ENCODE peak calls at places on chromosomes 11 and 22, in eight cellular contexts. H is kidney, G is fibroblast of the aortic adventitia, Q is AG04450, C is brain microvascular endothelial cell, Z is transverse colon, O is fibroblast of lung, B is spleen. P is an unnamed sample.

GRCh38 chr11:121575250-121575962 is 122.6 kb upstream of the SORL1-AS1 start:
- DNase-seq in H (peak), G (no peak), Q (peak), C (peak), Z (peak), O (peak), B (peak), P (peak)

GRCh38 chr11:26276798-26277424 is 55.0 kb upstream of the ANO3 start:
- DNase-seq in H (no peak), G (peak), Q (peak), C (peak), Z (peak), O (peak), B (no peak), P (peak)

GRCh38 chr11:3223932-3224729 is 5.5 kb upstream of the MRGPRG start:
- DNase-seq in H (no peak), G (no peak), Q (no peak), C (no peak), Z (no peak), O (no peak), B (peak), P (no peak)

GRCh38 chr22:43833286-43834240 is 21.5 kb upstream of the EFCAB6 start:
- DNase-seq in H (peak), G (no peak), Q (no peak), C (no peak), Z (no peak), O (no peak), B (peak), P (no peak)

GRCh38 chr22:38872831-38873248 is 824 bp upstream of the CBX6 start:
- DNase-seq in H (peak), G (peak), Q (no peak), C (no peak), Z (peak), O (peak), B (peak), P (no peak)

GRCh38 chr11:118277312-118277711 is 13.2 kb upstream of the MPZL2 start:
- DNase-seq in H (no peak), G (peak), Q (no peak), C (no peak), Z (no peak), O (peak), B (no peak), P (peak)

GRCh38 chr11:128686745-128687177 is 7.1 kb upstream of the FLI1 start:
- DNase-seq in H (peak), G (peak), Q (no peak), C (peak), Z (peak), O (peak), B (peak), P (peak)

GRCh38 chr11:3200388-3201111 is 18.1 kb downstream of the MRGPRG start:
- DNase-seq in H (no peak), G (no peak), Q (no peak), C (no peak), Z (peak), O (no peak), B (no peak), P (no peak)

GRCh38 chr11:100741866-100742625 is 55.0 kb downstream of the ARHGAP42 start:
- DNase-seq in H (no peak), G (no peak), Q (no peak), C (no peak), Z (no peak), O (peak), B (no peak), P (no peak)

GRCh38 chr11:91433284-91434010 is 791.2 kb upstream of the FAT3 start:
- DNase-seq in H (no peak), G (no peak), Q (no peak), C (peak), Z (no peak), O (peak), B (no peak), P (no peak)

GRCh38 chr11:877565-877964 is 33.0 kb downstream of the CHID1 start:
- DNase-seq in H (no peak), G (no peak), Q (no peak), C (no peak), Z (no peak), O (no peak), B (no peak), P (peak)

GRCh38 chr11:61080526-61080925 is 21.8 kb upstream of the CD5 start:
- DNase-seq in H (no peak), G (no peak), Q (no peak), C (no peak), Z (no peak), O (no peak), B (no peak), P (no peak)

GRCh38 chr11:10855295-10855694 is 2.6 kb downstream of the ZBED5 start:
- DNase-seq in H (no peak), G (no peak), Q (no peak), C (no peak), Z (no peak), O (no peak), B (no peak), P (no peak)

GRCh38 chr11:34624069-34624468 is 3.2 kb downstream of the EHF start:
- DNase-seq in H (no peak), G (no peak), Q (no peak), C (no peak), Z (peak), O (no peak), B (peak), P (peak)

GRCh38 chr22:36293606-36294292 is 40.8 kb downstream of the APOL1 start:
- DNase-seq in H (peak), G (no peak), Q (no peak), C (no peak), Z (no peak), O (no peak), B (peak), P (no peak)

GRCh38 chr11:68536706-68537105 is 76.2 kb downstream of the PPP6R3 start:
- DNase-seq in H (no peak), G (no peak), Q (no peak), C (no peak), Z (no peak), O (no peak), B (no peak), P (no peak)

GRCh38 chr11:68538025-68538424 is 77.5 kb downstream of the PPP6R3 start:
- DNase-seq in H (no peak), G (no peak), Q (no peak), C (no peak), Z (no peak), O (no peak), B (no peak), P (no peak)

GRCh38 chr11:68542617-68543016 is 82.1 kb downstream of the PPP6R3 start:
- DNase-seq in H (no peak), G (peak), Q (peak), C (peak), Z (no peak), O (peak), B (no peak), P (no peak)

GRCh38 chr11:68541983-68542382 is 81.4 kb downstream of the PPP6R3 start:
- DNase-seq in H (no peak), G (no peak), Q (no peak), C (no peak), Z (no peak), O (peak), B (no peak), P (no peak)

DNA sequence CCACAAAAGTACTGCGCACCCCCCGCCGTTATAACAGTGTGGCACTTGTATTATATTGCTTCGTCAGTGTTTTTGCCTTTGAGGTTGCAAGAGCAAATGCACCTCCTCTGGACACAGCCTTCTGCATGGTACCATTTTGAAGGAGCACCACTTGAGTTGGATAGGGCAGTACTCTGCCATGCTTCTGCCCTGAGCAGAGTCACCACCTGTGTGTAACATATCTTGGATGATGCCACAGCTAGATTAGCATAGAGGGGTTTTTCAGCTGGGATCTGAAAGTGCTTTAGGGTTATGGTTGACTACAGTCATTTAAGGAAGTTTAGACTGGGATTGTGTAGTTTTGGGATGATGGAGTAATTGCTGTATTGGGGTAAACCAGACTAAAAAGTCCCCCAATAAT is 78.8 kb downstream of the PPP6R3 start:
- DNase-seq in H (no peak), G (no peak), Q (no peak), C (no peak), Z (no peak), O (no peak), B (no peak), P (no peak)
- H3K4me3 ChIP-seq in H (no peak), G (no peak), Q (no peak), C (no peak), Z (no peak), O (no peak), B (no peak), P (no peak)

DNA sequence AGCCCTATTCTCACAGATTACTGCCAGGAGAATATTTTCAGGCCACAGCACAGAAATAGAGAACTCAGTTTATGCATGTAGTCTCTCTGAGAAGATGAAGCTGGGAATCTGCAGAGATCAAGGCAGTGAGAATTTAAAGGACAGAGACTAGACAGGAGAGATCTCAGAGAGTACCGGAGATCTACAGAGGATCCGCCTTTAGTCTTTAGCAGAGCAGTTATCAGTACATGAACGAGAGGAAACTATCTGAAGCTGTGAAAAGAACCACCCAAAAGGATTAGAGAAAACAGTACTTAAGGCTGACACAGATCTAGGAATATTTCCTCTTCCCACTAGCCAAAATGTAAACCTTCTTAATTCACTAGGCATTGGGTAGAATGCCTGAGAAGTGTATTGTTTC is 101.4 kb downstream of the DLG2 start:
- DNase-seq in H (no peak), G (no peak), Q (no peak), C (no peak), Z (no peak), O (no peak), B (no peak), P (no peak)
- TF ChIP-seq CTCF in H (no peak), G (no peak), Q (no peak), C (no peak), Z (no peak), O (no peak), B (no peak), P (no peak)

GRCh38 chr11:20162340-20162739 is 2.1 kb upstream of the DBX1 start:
- DNase-seq in H (no peak), G (no peak), Q (no peak), C (no peak), Z (no peak), O (no peak), B (no peak), P (no peak)
- H3K4me3 ChIP-seq in H (no peak), G (no peak), Q (no peak), C (no peak), Z (no peak), O (no peak), B (no peak), P (no peak)

GRCh38 chr11:69915501-69916250 is 96.5 kb upstream of the FGF3 start:
- DNase-seq in H (peak), G (peak), Q (no peak), C (peak), Z (peak), O (peak), B (peak), P (peak)
- TF ChIP-seq CTCF in H (peak), G (peak), Q (peak), C (peak), Z (peak), O (peak), B (no peak), P (peak)

DNA sequence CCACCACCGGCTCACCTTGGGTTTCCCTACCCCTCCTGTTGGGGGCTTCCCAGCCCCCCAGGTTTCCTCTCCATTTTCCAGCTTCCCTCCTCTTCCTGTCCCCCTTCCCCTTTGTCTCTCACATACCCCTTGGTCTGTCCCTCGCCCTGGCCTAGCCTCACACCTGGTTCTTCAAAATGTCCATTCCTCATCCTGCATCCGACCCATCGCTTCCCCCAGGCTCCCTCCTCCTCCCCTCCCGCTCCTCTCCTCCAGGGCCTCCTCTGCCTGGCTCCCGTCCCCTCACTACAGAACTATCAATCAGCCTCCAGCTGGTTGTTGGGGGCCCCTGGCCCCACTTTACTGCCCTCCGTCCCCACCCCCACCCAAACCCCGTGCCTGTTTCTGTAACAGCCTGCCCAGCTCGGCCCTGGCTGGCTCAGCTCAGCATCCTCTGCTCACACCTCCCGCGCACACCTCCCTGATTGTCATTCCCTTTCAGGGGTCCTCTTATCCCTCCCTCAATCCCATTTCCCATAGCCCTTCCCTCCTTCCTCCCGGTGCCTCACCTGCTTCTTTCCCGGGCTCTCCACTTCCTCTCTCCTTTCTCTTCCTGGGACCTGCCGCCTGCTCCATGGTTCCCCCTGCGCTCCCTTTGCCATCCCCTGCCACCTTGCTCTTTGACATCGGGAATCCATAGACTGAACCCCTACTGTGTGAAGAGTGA is 1.3 kb downstream of the CNIH2 start:
- DNase-seq in H (no peak), G (no peak), Q (no peak), C (no peak), Z (no peak), O (no peak), B (peak), P (no peak)
- H3K4me3 ChIP-seq in H (no peak), G (no peak), Q (no peak), C (no peak), Z (no peak), O (no peak), B (no peak), P (no peak)

DNA sequence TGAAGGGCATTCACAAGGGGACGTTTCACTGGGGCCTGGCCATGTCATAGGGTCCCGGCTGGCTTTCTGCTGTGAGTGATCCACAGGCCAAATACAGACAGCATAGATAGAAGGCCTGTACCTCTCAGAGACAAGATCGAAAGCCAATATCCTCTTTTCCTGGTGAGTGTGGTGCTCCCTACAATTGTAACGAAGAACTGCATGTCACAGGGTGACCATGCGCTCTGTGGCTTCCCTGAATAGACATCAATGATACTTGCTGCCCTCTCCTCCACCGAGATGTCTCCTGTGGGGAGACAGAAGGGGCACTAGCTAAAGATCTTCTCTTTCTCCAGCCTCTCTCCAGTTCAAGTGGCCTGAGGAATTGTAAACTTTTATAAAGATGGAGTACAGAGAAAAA is 226.1 kb upstream of the POU2AF2 start:
- DNase-seq in H (no peak), G (no peak), Q (no peak), C (no peak), Z (no peak), O (no peak), B (no peak), P (no peak)
- TF ChIP-seq CTCF in H (no peak), G (no peak), Q (no peak), C (no peak), Z (no peak), O (no peak), B (no peak), P (no peak)

DNA sequence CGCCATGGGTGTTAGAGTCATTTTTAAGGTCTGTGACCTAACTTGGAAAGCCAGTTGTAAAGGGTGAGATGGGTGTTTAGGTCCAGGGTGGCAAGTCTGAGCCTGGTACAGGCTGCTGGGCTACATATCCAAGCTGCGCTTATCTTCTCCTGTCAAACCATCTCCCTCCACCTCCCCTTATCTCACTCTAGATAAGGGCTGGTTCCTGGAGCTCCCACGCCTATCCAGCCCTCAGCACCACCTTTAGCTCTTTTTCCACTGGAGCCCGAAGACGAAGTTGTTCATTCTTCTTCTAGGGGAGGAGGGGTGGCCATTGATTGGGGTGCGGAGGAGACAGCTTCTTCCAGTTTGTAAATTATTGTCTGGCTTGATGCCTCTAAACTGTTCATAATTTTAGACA is 48.5 kb downstream of the MICAL2 start:
- DNase-seq in H (no peak), G (no peak), Q (no peak), C (no peak), Z (no peak), O (peak), B (no peak), P (no peak)
- H3K4me3 ChIP-seq in H (no peak), G (no peak), Q (no peak), C (no peak), Z (no peak), O (no peak), B (no peak), P (no peak)